ENCODE peak calls at places on chromosomes 6 and 20, in eight cellular contexts. X, F, S, P, K, A, J and Z are unnamed samples.
A peak's percentile ranks its signal among the peaks of the same experiment; 100 is the strongest.

GRCh38 chr6:30819287-30819917 is 64.9 kb upstream of the DDR1 start:
- DNase-seq in X (peak; percentile 76), F (no peak), S (peak; percentile 98), P (no peak), K (no peak), A (no peak), J (no peak), Z (no peak)

GRCh38 chr6:44263357-44264100 is 1.8 kb downstream of the NFKBIE start:
- DNase-seq in X (no peak), F (peak; percentile 40), S (peak; percentile 44), P (no peak), K (peak; percentile 42), A (peak; percentile 79), J (no peak), Z (peak; percentile 58)

GRCh38 chr6:150004101-150004782 is 21.1 kb downstream of the RAET1L start:
- DNase-seq in X (no peak), F (peak; percentile 83), S (no peak), P (no peak), K (no peak), A (peak; percentile 77), J (no peak), Z (peak; percentile 60)

GRCh38 chr20:37611346-37611745 is 82.5 kb upstream of the CTNNBL1 start:
- DNase-seq in X (no peak), F (no peak), S (no peak), P (no peak), K (no peak), A (no peak), J (no peak), Z (no peak)

GRCh38 chr6:4941782-4942672 is 61.8 kb downstream of the RPP40 start:
- DNase-seq in X (peak; percentile 93), F (no peak), S (peak; percentile 94), P (no peak), K (no peak), A (peak; percentile 65), J (no peak), Z (peak; percentile 52)

GRCh38 chr6:41344865-41345264 is 9.5 kb downstream of the NCR2 start:
- DNase-seq in X (no peak), F (no peak), S (no peak), P (no peak), K (no peak), A (no peak), J (no peak), Z (peak; percentile 49)

GRCh38 chr20:6680854-6681253 is 86.6 kb upstream of the BMP2 start:
- DNase-seq in X (no peak), F (no peak), S (no peak), P (no peak), K (no peak), A (no peak), J (no peak), Z (no peak)

GRCh38 chr20:9280654-9281053 is 211.8 kb downstream of the PLCB4 start:
- DNase-seq in X (no peak), F (no peak), S (no peak), P (no peak), K (no peak), A (no peak), J (no peak), Z (no peak)

GRCh38 chr6:103617642-103618041 is 1242.1 kb downstream of the HACE1 start:
- DNase-seq in X (no peak), F (no peak), S (peak; percentile 2), P (no peak), K (no peak), A (no peak), J (no peak), Z (no peak)

GRCh38 chr6:149031545-149032317 is 284.9 kb downstream of the UST start:
- DNase-seq in X (peak; percentile 84), F (no peak), S (peak; percentile 85), P (no peak), K (no peak), A (no peak), J (peak; percentile 59), Z (no peak)

GRCh38 chr6:169363590-169363989 is 109.9 kb upstream of the THBS2 start:
- DNase-seq in X (no peak), F (no peak), S (no peak), P (no peak), K (no peak), A (no peak), J (no peak), Z (no peak)

GRCh38 chr20:47917549-47918070 is 132.3 kb upstream of the SULF2 start:
- DNase-seq in X (no peak), F (no peak), S (peak; percentile 65), P (no peak), K (no peak), A (no peak), J (no peak), Z (no peak)

GRCh38 chr6:154496191-154496590 is 14.3 kb downstream of the CNKSR3 start:
- DNase-seq in X (no peak), F (no peak), S (no peak), P (no peak), K (no peak), A (no peak), J (no peak), Z (no peak)

GRCh38 chr20:39874049-39874893 is 814.8 kb downstream of the MAFB start:
- DNase-seq in X (peak; percentile 57), F (peak; percentile 52), S (peak; percentile 75), P (peak; percentile 92), K (peak; percentile 74), A (peak; percentile 52), J (peak; percentile 49), Z (peak; percentile 65)

GRCh38 chr6:140572129-140572528 is 1197.7 kb upstream of the CITED2 start:
- DNase-seq in X (peak; percentile 31), F (no peak), S (peak; percentile 82), P (no peak), K (no peak), A (no peak), J (no peak), Z (no peak)

GRCh38 chr6:110472739-110473138 is 3.7 kb downstream of the SLC22A16 start:
- DNase-seq in X (no peak), F (no peak), S (no peak), P (no peak), K (no peak), A (no peak), J (no peak), Z (no peak)

GRCh38 chr20:8545212-8545611 is 413.1 kb downstream of the PLCB1 start:
- DNase-seq in X (no peak), F (no peak), S (no peak), P (no peak), K (no peak), A (no peak), J (no peak), Z (no peak)

GRCh38 chr6:41191569-41191968 is 9.4 kb downstream of the TREML2 start:
- DNase-seq in X (no peak), F (peak; percentile 31), S (peak; percentile 36), P (peak; percentile 58), K (peak; percentile 54), A (peak; percentile 23), J (no peak), Z (peak; percentile 62)

GRCh38 chr6:40584741-40585140 is 2.4 kb downstream of the LRFN2 start:
- DNase-seq in X (no peak), F (no peak), S (no peak), P (no peak), K (no peak), A (no peak), J (no peak), Z (no peak)

DNA sequence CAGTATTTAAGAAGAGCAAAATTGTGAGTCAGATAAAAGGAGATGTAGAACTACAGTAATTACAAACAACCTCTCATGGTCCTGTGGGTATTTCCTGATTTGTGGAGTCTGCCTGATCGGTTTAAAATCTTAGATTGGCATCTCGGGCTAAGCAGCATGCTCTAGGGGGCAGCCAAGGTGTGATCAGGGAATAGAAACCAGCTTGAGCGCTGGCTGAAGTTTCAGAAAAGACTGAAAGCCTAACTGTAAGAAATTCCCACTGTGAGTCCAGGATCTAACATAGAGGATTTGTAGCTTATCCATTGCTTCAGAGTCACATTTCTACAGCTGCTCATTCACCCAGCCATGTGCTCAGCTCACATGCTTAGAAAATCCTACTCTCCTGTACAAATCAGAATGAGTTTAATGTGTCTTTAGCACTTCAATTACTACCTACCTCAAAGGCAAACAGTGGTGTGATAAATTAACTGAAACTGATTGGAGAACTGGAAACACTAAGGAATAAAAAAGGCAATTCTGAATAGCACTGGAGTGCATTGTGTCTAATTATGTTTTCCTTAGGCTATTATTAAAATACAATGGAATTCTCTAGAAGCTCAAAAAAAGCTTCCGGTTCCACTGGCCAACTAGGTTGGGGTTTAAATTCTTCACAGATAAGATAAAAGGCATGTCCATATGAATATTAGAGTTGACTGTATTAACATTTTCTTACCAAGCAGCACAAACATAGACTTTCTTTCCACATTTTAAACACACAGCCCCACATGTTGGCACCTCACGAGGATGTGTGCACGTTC is 73.8 kb upstream of the MPC1 start:
- DNase-seq in X (no peak), F (peak; percentile 46), S (peak; percentile 23), P (no peak), K (no peak), A (peak; percentile 51), J (no peak), Z (no peak)
- TF ChIP-seq CTCF in X (no peak), F (peak; percentile 73), S (peak; percentile 47), P (no peak), K (no peak), A (peak; percentile 36), J (no peak), Z (peak; percentile 33)

GRCh38 chr6:96086745-96087144 is 71.0 kb downstream of the FUT9 start:
- DNase-seq in X (no peak), F (no peak), S (no peak), P (no peak), K (no peak), A (no peak), J (no peak), Z (no peak)

GRCh38 chr6:96089173-96089572 is 73.4 kb downstream of the FUT9 start:
- DNase-seq in X (no peak), F (no peak), S (peak; percentile 37), P (peak; percentile 31), K (peak; percentile 27), A (no peak), J (no peak), Z (no peak)
- TF ChIP-seq CTCF in X (no peak), F (peak; percentile 49), S (peak; percentile 67), P (peak; percentile 53), K (peak; percentile 56), A (peak; percentile 33), J (no peak), Z (peak; percentile 33)

DNA sequence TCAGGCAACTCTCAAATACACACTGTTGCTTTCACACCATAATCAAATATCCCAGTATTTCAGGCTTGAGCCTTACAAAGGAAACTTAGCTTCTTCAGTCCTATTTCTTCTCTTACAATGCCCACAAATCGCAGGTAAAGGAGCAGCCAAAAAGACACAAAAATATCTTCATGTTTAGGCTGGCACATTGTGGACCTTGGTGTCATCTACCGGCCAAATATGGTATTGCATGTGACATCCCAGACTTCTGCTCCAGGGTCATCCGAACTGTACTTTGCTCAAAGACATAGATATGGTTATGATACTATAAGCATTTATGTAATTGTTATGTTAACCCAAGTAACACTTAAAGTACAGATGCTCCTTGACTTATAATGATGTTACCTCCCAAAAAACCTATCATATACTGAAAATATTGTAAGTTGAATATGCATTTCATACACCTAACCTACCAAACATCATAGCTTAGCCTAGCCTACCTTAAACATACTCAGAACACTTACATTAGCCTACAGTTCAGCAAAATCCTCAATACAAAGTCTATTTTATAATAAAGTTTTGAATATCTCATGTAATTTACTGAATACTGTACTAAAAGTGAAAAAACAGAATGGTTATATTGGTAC is 4.6 kb downstream of the OR2H2 start:
- DNase-seq in X (peak; percentile 44), F (peak; percentile 64), S (peak; percentile 62), P (peak; percentile 68), K (peak; percentile 59), A (peak; percentile 64), J (no peak), Z (peak; percentile 58)
- TF ChIP-seq CTCF in X (peak; percentile 97), F (peak; percentile 96), S (peak; percentile 99), P (peak; percentile 97), K (peak; percentile 97), A (peak; percentile 84), J (peak; percentile 46), Z (peak; percentile 88)

GRCh38 chr20:54126809-54127655 is 46.8 kb downstream of the CYP24A1 start:
- DNase-seq in X (no peak), F (no peak), S (peak; percentile 30), P (no peak), K (no peak), A (no peak), J (no peak), Z (no peak)
- TF ChIP-seq CTCF in X (no peak), F (no peak), S (no peak), P (no peak), K (no peak), A (no peak), J (no peak), Z (no peak)